ENCODE peak calls at places on chromosomes 13 and 19, in ten cellular contexts. M is tibial nerve, B is dorsolateral prefrontal cortex, C is HCT116, Y is heart left ventricle, E is choroid plexus epithelial cell, I is mucosa of descending colon, T is cardiac fibroblast, U is Panc1, D is A549. F is an unnamed sample.
A peak's percentile ranks its signal among the peaks of the same experiment; 100 is the strongest.

GRCh38 chr13:42615691-42616090 is 41.7 kb downstream of the TNFSF11 start:
- DNase-seq in B (no peak), E (peak; percentile 61), I (no peak), U (no peak), M (no peak), D (no peak), C (no peak), Y (no peak), T (peak; percentile 18), F (no peak)

GRCh38 chr13:58134525-58134924 is 503.0 kb downstream of the PCDH17 start:
- DNase-seq in T (no peak), I (no peak), D (no peak), Y (no peak), M (no peak), E (no peak), C (no peak), B (no peak), U (no peak), F (no peak)

GRCh38 chr13:71169125-71169524 is 697.9 kb downstream of the DACH1 start:
- DNase-seq in I (no peak), U (no peak), Y (no peak), C (no peak), T (no peak), D (no peak), M (no peak), E (no peak), B (no peak), F (no peak)

GRCh38 chr19:18119243-18120105 is 21.9 kb downstream of the MAST3 start:
- DNase-seq in I (no peak), D (no peak), T (no peak), B (peak; percentile 76), C (no peak), M (no peak), Y (no peak), E (no peak), U (no peak), F (no peak)

GRCh38 chr19:33831835-33832234 is 35.2 kb downstream of the KCTD15 start:
- DNase-seq in E (no peak), I (no peak), M (no peak), D (no peak), Y (no peak), U (no peak), B (no peak), C (no peak), T (no peak), F (no peak)

GRCh38 chr19:14972676-14973075 is 7.0 kb downstream of the SLC1A6 start:
- DNase-seq in C (no peak), Y (no peak), B (peak; percentile 59), T (no peak), U (no peak), M (no peak), D (no peak), I (no peak), E (no peak), F (no peak)

GRCh38 chr13:43785166-43785680 is 1.5 kb downstream of the ENOX1 start:
- DNase-seq in D (no peak), B (no peak), Y (no peak), C (no peak), M (no peak), I (no peak), U (no peak), E (no peak), T (no peak), F (no peak)

GRCh38 chr13:88000239-88000638 is 329.1 kb downstream of the SLITRK5 start:
- DNase-seq in T (no peak), I (no peak), D (no peak), C (no peak), U (no peak), E (no peak), Y (no peak), M (no peak), B (no peak), F (no peak)

DNA sequence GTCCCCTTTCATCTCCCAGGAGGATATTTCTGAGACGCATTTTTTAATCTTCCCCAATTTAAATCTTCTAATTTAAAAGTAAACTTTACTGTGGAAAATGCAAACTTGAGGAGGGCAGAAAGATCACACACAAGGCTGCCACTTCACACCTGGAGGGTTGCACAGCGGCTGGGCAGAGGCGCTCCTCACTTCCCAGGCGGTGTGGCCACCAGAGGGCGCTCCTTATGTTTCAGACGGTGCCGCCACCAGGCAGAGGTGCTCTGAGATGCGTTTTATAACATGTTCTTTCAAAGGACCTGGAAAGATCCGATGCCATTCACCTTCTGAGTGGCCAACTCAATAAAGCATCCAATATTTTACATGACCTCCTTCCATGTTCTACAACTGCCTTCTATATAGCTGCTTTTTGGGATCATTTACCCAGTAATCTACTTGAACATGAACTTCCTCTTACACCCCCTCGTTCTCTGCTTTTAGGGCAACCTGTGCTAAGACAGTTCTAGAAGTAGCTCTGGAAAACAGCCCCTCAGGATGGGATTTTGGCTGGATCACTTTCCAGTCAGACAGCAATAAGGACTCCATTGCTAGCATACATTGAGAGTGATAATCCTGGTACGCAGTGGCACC is 14.8 kb upstream of the MTUS2 start:
- DNase-seq in B (no peak), U (no peak), I (no peak), T (peak; percentile 12), C (no peak), Y (no peak), M (no peak), D (no peak), E (peak; percentile 40), F (no peak)
- TF ChIP-seq CTCF in B (no peak), U (peak; percentile 71), I (no peak), T (peak; percentile 55), C (peak; percentile 35), Y (peak; percentile 25), M (no peak), D (peak; percentile 38), E (peak; percentile 57), F (peak; percentile 64)

GRCh38 chr13:113453962-113454361 is 674 bp upstream of the ADPRHL1 start:
- DNase-seq in T (peak; percentile 76), Y (peak; percentile 28), M (no peak), D (no peak), B (no peak), U (no peak), I (no peak), E (peak; percentile 29), C (no peak), F (no peak)

GRCh38 chr13:113455384-113455783 is 2.1 kb upstream of the ADPRHL1 start:
- DNase-seq in B (no peak), M (no peak), T (no peak), U (no peak), C (no peak), I (no peak), Y (peak; percentile 23), E (no peak), D (no peak), F (no peak)

GRCh38 chr13:113451951-113452421 is 1.3 kb downstream of the ADPRHL1 start:
- DNase-seq in I (no peak), B (no peak), T (peak; percentile 23), E (no peak), D (no peak), C (no peak), Y (peak; percentile 89), U (no peak), M (no peak), F (no peak)

GRCh38 chr13:113454936-113455335 is 1.6 kb upstream of the ADPRHL1 start:
- DNase-seq in D (no peak), E (no peak), I (no peak), B (no peak), M (no peak), C (no peak), Y (peak; percentile 24), T (no peak), U (no peak), F (no peak)

DNA sequence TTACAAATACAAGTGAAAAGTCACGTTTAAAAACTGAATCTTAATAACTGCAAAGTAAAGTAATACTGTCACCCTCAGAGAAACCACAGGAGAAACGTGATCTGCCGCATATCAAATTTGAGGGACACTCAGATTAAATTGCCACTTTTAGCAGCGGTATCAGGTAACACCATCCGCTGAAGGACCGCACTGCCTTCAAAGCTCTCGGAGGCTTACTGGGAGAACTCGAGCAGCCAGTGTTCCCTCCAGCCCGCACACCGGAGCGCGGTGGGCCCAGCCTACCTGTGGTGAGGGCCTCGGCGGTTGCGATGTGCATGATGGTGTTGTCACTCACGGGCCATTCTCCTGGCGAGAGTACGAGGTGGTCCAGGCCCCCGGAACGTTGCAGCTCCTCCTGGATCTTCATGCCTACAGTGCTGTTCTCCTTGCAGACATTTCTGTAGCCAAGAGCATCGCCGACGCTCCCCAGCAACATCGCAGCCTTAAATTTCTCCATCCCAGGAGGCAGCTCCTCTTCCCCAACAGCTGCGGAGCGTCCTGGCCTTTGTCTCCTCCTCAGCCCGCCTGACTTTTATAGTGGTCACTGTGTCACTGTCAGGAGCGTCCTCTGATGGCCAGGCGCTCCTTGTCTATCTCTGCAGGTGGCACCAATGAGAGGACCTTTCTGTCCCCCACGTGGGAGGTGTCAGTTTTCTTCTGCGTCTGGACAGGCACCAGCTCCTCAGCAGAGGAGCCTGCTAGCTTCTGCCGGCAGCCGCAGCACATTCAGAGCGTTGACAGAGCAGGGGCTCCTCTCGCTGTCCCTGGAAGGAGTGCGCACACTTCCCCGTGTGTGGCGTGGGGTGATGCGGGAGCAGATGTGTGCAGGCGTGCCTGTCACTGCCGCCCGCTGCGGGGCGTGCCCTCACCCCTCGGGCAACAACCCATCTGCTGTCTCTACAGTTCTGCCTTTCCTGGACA is at the start of gene ADPRHL1:
- DNase-seq in U (no peak), I (no peak), D (no peak), B (no peak), Y (peak; percentile 89), C (no peak), T (no peak), M (no peak), E (no peak), F (no peak)
- H3K4me3 ChIP-seq in U (no peak within 1 kb of the TSS), I (no peak within 1 kb of the TSS), D (no peak within 1 kb of the TSS), B (no peak within 1 kb of the TSS), Y (peak within 1 kb of the TSS; percentile 69), C (no peak within 1 kb of the TSS), T (no peak within 1 kb of the TSS), M (no peak within 1 kb of the TSS), E (no peak within 1 kb of the TSS), F (no peak within 1 kb of the TSS)

GRCh38 chr19:49637865-49638350 is 2.0 kb downstream of the RRAS start:
- DNase-seq in M (peak; percentile 87), Y (peak; percentile 95), D (peak; percentile 87), U (no peak), C (no peak), B (no peak), E (peak; percentile 72), I (peak; percentile 88), T (peak; percentile 92), F (peak; percentile 52)

GRCh38 chr19:49638360-49638759 is 1.6 kb downstream of the RRAS start:
- DNase-seq in C (no peak), M (no peak), D (peak; percentile 60), T (peak; percentile 34), U (no peak), E (no peak), I (peak; percentile 33), B (no peak), Y (peak; percentile 47), F (no peak)

GRCh38 chr19:49632576-49632975 is 7.4 kb downstream of the RRAS start:
- DNase-seq in Y (no peak), U (no peak), B (no peak), D (no peak), I (no peak), M (no peak), T (no peak), C (no peak), E (no peak), F (no peak)

GRCh38 chr19:49636230-49636932 is 3.6 kb downstream of the RRAS start:
- DNase-seq in E (no peak), U (no peak), Y (no peak), M (no peak), D (no peak), T (no peak), B (no peak), C (no peak), I (no peak), F (no peak)

GRCh38 chr19:49635530-49636229 is 4.3 kb downstream of the RRAS start:
- DNase-seq in T (peak; percentile 29), Y (no peak), C (no peak), M (no peak), U (no peak), D (no peak), E (peak; percentile 48), I (no peak), B (no peak), F (no peak)
- TF ChIP-seq CTCF in T (no peak), Y (no peak), C (no peak), M (no peak), U (no peak), D (no peak), E (peak; percentile 33), I (no peak), B (no peak), F (no peak)

DNA sequence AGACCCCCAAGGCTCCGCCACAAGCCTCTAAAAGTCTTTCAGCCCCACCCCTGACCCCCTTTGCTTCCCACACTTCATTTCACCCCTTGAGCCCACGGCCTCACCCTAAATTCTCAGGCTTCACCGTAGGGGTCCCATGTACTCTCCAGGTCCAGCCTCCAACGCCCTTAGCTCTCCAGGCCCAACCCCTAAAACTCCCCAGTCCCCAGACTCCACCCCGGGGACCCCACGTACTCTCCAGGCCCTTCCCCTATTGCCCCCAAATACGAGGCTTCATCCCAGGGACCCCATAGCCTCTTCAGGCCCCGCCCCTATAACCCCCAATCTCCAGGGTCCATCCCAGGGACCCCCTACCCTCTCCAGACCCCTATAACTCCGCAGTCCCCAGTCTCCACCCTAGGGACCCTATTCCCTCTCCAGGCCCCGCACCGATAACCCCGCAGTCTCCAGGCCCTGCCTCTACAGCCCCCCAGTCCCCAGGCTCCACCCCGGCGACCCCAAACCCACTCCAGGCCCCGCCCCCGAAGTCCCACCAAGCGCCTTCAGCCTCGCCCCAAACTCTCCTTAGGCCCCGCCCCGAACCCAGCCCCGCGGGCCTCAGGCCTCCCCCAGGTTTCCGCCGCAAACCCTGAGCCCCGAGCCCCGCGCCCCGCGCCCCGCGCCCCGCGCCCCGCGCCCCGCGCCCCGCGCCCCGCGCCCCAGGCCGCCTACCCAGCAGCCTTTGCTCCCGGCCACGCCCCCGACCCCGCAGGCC is 567 bp downstream of the MED16 start:
- DNase-seq in Y (no peak), M (no peak), D (no peak), B (no peak), I (no peak), T (no peak), C (no peak), E (peak; percentile 28), U (no peak), F (no peak)
- H3K4me3 ChIP-seq in Y (peak overlapping the region; percentile 91), M (peak overlapping the region; percentile 92), D (peak overlapping the region; percentile 89), B (peak overlapping the region; percentile 71), I (peak overlapping the region; percentile 76), T (peak overlapping the region; percentile 83), C (peak overlapping the region; percentile 85), E (peak overlapping the region; percentile 82), U (peak overlapping the region; percentile 62), F (peak overlapping the region; percentile 88)